ENCODE peak calls at places on chromosomes 5 and 9, in four cellular contexts. R is kidney epithelial cell, A is coronary artery, C is tibial nerve. I is an unnamed sample.

GRCh38 chr5:644509-644908 is 32.4 kb downstream of the CEP72 start:
- DNase-seq in R (no peak), A (no peak), C (no peak), I (no peak)

GRCh38 chr9:99820330-99821186 is 1.1 kb upstream of the NR4A3 start:
- DNase-seq in C (no peak), R (no peak), A (peak), I (no peak)

GRCh38 chr5:23208959-23209431 is 298.4 kb upstream of the PRDM9 start:
- DNase-seq in A (no peak), R (peak), C (no peak), I (no peak)

GRCh38 chr5:139642891-139643871 is 5.0 kb upstream of the CXXC5 start:
- DNase-seq in A (no peak), C (no peak), R (no peak), I (no peak)

GRCh38 chr5:108700928-108701327 is 46.8 kb upstream of the FER start:
- DNase-seq in R (no peak), A (no peak), C (no peak), I (no peak)

GRCh38 chr5:143749581-143750204 is 62.3 kb upstream of the HMHB1 start:
- DNase-seq in R (no peak), A (no peak), C (no peak), I (no peak)

GRCh38 chr9:4798281-4798680 is 5.5 kb downstream of the RCL1 start:
- DNase-seq in R (no peak), C (no peak), A (no peak), I (no peak)

GRCh38 chr5:141876628-141877477 is 1.4 kb downstream of the PCDH1 start:
- DNase-seq in A (peak), R (no peak), C (no peak), I (no peak)

GRCh38 chr5:139776856-139777255 is 18.8 kb upstream of the PSD2 start:
- DNase-seq in A (no peak), C (no peak), R (no peak), I (no peak)

GRCh38 chr5:174425271-174425963 is 299.0 kb upstream of the MSX2 start:
- DNase-seq in C (no peak), R (no peak), A (no peak), I (no peak)

GRCh38 chr5:174423538-174423937 is 300.8 kb upstream of the MSX2 start:
- DNase-seq in C (no peak), R (no peak), A (no peak), I (no peak)

GRCh38 chr5:174425964-174426290 is 298.5 kb upstream of the MSX2 start:
- DNase-seq in C (no peak), A (no peak), R (no peak), I (peak)

GRCh38 chr5:174426388-174426787 is 298.0 kb upstream of the MSX2 start:
- DNase-seq in A (no peak), C (no peak), R (no peak), I (no peak)

GRCh38 chr5:174424219-174425053 is 299.9 kb upstream of the MSX2 start:
- DNase-seq in R (no peak), A (no peak), C (no peak), I (no peak)
- TF ChIP-seq CTCF in R (no peak), A (no peak), C (no peak), I (no peak)

GRCh38 chr9:30039712-30040111 is 2344.7 kb upstream of the ACO1 start:
- DNase-seq in C (no peak), R (no peak), A (no peak), I (no peak)
- TF ChIP-seq CTCF in C (no peak), R (no peak), A (no peak), I (no peak)

DNA sequence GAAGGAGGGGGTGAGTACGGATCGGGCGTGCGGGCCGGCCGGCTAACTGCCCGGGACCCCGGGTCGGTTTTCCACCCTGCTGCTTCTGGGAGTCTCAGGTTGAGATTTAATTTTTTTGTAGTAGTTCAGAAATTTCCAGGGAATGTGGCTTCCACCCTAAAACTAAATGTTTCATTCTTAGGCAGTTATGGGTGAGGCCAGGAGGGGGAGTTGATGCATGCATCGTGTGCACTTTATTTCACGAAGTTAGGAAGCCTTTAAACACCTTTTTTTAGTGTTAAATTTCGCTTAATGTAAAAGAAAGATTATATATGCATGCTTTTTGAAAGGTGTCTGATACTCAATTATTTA is 914 bp downstream of the CDK9 start:
- DNase-seq in R (no peak), A (no peak), C (no peak), I (no peak)
- TF ChIP-seq CTCF in R (peak), A (no peak), C (no peak), I (peak)

DNA sequence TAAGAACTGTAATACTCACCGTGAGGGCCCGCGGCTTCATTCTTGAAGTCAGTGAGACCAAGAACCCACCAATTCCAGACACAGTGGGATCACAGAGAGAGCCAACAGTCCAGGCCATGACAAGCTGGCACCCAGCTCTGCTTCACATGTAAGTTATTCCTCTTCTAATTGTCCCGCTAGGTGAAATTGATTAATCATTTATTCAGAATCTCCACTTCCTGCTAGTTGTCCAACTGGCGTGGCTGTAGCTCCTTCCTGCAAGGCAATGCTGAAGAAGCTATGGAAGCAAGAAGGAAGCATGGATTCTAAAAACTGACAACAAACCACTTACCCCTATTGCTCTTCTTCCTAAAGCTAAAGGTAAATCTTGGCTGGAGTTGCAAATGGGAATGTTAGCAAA is 30.0 kb upstream of the GLRX start:
- DNase-seq in C (no peak), R (no peak), A (no peak), I (no peak)
- TF ChIP-seq CTCF in C (no peak), R (no peak), A (no peak), I (no peak)

GRCh38 chr5:88727705-88728313 is 155.2 kb downstream of the MEF2C start:
- DNase-seq in C (no peak), A (no peak), R (no peak), I (no peak)
- TF ChIP-seq CTCF in C (peak), A (peak), R (peak), I (peak)

DNA sequence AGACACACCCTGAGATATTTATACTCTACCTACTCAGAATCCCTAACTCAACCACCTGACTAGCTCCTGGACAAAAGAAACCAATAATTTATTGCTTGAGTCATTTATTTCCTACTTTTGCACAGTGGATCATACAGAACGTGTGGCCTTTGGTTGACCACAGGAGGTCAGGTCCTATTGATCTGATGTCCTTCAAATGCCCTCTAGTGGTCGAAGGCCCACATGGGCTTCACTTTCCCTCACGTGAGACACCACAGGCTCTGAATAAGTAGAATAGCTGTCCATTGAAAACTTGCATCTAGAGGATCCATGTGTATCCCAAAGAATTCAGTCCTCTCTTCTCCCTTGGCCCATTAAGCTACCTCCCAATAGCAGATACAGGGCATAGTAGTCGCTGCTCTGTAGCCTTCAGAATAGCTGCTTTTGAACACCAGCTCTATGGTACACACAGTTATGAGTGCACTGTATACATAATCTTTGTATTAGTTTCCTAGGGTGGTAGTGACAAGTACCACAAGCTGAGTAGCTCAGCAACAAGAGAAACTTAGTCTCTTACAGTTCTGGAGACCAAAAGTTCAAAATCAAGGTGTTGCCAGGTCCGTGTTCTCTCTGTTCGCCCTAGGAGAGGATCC is 177.6 kb upstream of the SMARCA2 start:
- DNase-seq in C (no peak), R (no peak), A (no peak), I (no peak)
- TF ChIP-seq CTCF in C (no peak), R (peak), A (no peak), I (peak)

GRCh38 chr9:98383758-98384157 is 128.3 kb upstream of the TBC1D2 start:
- DNase-seq in A (no peak), C (no peak), R (no peak), I (no peak)
- TF ChIP-seq CTCF in A (no peak), C (no peak), R (peak), I (no peak)

DNA sequence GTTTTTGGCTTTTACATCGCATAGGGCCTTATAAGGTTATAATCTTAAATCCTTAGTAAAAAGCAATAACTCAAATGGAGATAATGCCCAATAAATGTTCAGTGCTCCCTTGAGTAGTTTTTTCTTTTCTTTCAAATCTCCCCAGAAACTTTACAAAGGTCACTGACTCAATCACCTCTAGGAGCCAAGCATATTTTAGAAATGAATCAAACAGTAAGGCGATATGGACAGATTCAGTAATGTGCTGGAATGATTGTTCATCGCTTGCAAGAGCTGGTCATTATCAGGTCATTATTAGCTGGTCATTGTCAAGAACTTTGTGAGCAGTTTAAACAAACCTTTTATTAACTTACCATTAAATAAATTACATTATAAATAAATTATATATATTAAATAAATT is 130.4 kb upstream of the SLIT3 start:
- DNase-seq in R (no peak), A (no peak), C (no peak), I (no peak)
- TF ChIP-seq CTCF in R (no peak), A (no peak), C (no peak), I (no peak)

I was measured in mesothelial cell of epicardium.